ENCODE peak calls at places on chromosomes 3 and 15, in four cellular contexts. One of them, this sample, is unnamed. For H3F3A, the result is how much of the 10 kb centered on the place peaks cover.

GRCh38 chr3:43499256-43499655 is 122.6 kb downstream of the ANO10 start:
- DNase-seq in GM23338: no peak
- DNase-seq in neural progenitor cell: no peak
- DNase-seq in GM23248: no peak
- DNase-seq in this sample: no peak

GRCh38 chr3:112042842-112043280 is 8.3 kb downstream of the TMPRSS7 start:
- DNase-seq in neural progenitor cell: no peak
- DNase-seq in GM23338: no peak
- DNase-seq in GM23248: no peak
- DNase-seq in this sample: no peak

GRCh38 chr15:70856884-70857546 is 3.1 kb upstream of the LARP6 start:
- DNase-seq in neural progenitor cell: no peak
- DNase-seq in GM23248: peak
- DNase-seq in GM23338: no peak
- DNase-seq in this sample: peak

GRCh38 chr15:47333758-47334157 is 383.5 kb upstream of the SEMA6D start:
- DNase-seq in GM23338: no peak
- DNase-seq in GM23248: no peak
- DNase-seq in neural progenitor cell: no peak
- DNase-seq in this sample: no peak

GRCh38 chr15:87753539-87753938 is 503.0 kb downstream of the NTRK3 start:
- DNase-seq in GM23248: no peak
- DNase-seq in neural progenitor cell: no peak
- DNase-seq in GM23338: peak
- DNase-seq in this sample: no peak

GRCh38 chr3:126672741-126673140 is 17.8 kb upstream of the TXNRD3 start:
- DNase-seq in GM23338: no peak
- DNase-seq in GM23248: no peak
- DNase-seq in neural progenitor cell: no peak
- DNase-seq in this sample: no peak

GRCh38 chr3:41508063-41508696 is 308.9 kb downstream of the CTNNB1 start:
- DNase-seq in neural progenitor cell: no peak
- DNase-seq in GM23248: peak
- DNase-seq in GM23338: peak
- DNase-seq in this sample: no peak

GRCh38 chr3:71779674-71780377 is 5.1 kb downstream of the PROK2 start:
- DNase-seq in neural progenitor cell: no peak
- DNase-seq in GM23248: no peak
- DNase-seq in GM23338: peak
- DNase-seq in this sample: no peak

GRCh38 chr15:49313650-49314049 is 109.4 kb upstream of the FGF7 start:
- DNase-seq in GM23248: peak
- DNase-seq in GM23338: no peak
- DNase-seq in neural progenitor cell: no peak
- DNase-seq in this sample: no peak

GRCh38 chr15:31402511-31403056 is 75.9 kb downstream of the KLF13 start:
- DNase-seq in GM23248: peak
- DNase-seq in GM23338: no peak
- DNase-seq in neural progenitor cell: no peak
- DNase-seq in this sample: no peak

GRCh38 chr15:73631915-73632669 is 1.1 kb downstream of the NPTN start:
- DNase-seq in neural progenitor cell: peak
- DNase-seq in GM23248: peak
- DNase-seq in GM23338: peak
- DNase-seq in this sample: peak

GRCh38 chr3:138493804-138494606 is 59.6 kb downstream of the ESYT3 start:
- DNase-seq in GM23248: peak
- DNase-seq in neural progenitor cell: no peak
- DNase-seq in GM23338: no peak
- DNase-seq in this sample: no peak

GRCh38 chr3:134623615-134624245 is 27.1 kb downstream of the KY start:
- DNase-seq in GM23248: no peak
- DNase-seq in neural progenitor cell: no peak
- DNase-seq in GM23338: no peak
- DNase-seq in this sample: no peak

GRCh38 chr3:50562866-50563265 is 4.7 kb downstream of the C3orf18 start:
- DNase-seq in GM23338: no peak
- DNase-seq in neural progenitor cell: no peak
- DNase-seq in GM23248: peak
- DNase-seq in this sample: no peak

GRCh38 chr3:25648107-25648535 is 16.6 kb downstream of the TOP2B start:
- DNase-seq in GM23338: peak
- DNase-seq in GM23248: peak
- DNase-seq in neural progenitor cell: peak
- DNase-seq in this sample: peak

GRCh38 chr3:14329116-14329830 is 73.1 kb upstream of the SLC6A6 start:
- DNase-seq in neural progenitor cell: peak
- DNase-seq in GM23248: peak
- DNase-seq in GM23338: peak
- DNase-seq in this sample: no peak

GRCh38 chr3:79517766-79518413 is 249.9 kb downstream of the ROBO1 start:
- DNase-seq in GM23248: peak
- DNase-seq in neural progenitor cell: peak
- DNase-seq in GM23338: peak
- DNase-seq in this sample: peak

GRCh38 chr3:88986834-88987233 is 120.6 kb upstream of the EPHA3 start:
- DNase-seq in neural progenitor cell: no peak
- DNase-seq in GM23248: peak
- DNase-seq in GM23338: no peak
- DNase-seq in this sample: no peak

GRCh38 chr15:85810075-85810474 is 15.3 kb upstream of the KLHL25 start:
- DNase-seq in neural progenitor cell: no peak
- DNase-seq in GM23248: peak
- DNase-seq in GM23338: no peak
- DNase-seq in this sample: no peak

GRCh38 chr3:20057612-20058180 is 17.4 kb downstream of the KAT2B start:
- DNase-seq in neural progenitor cell: no peak
- DNase-seq in GM23338: no peak
- DNase-seq in GM23248: no peak
- DNase-seq in this sample: no peak

GRCh38 chr15:95898746-95899145 is 431.8 kb upstream of the NR2F2 start:
- DNase-seq in GM23338: no peak
- DNase-seq in GM23248: no peak
- DNase-seq in neural progenitor cell: no peak
- DNase-seq in this sample: no peak

GRCh38 chr15:95895510-95895909 is 435.0 kb upstream of the NR2F2 start:
- DNase-seq in neural progenitor cell: no peak
- DNase-seq in GM23248: no peak
- DNase-seq in GM23338: no peak
- DNase-seq in this sample: no peak

GRCh38 chr15:95897651-95898050 is 432.8 kb upstream of the NR2F2 start:
- DNase-seq in neural progenitor cell: no peak
- DNase-seq in GM23248: no peak
- DNase-seq in GM23338: no peak
- DNase-seq in this sample: no peak

GRCh38 chr15:95888762-95889161 is 441.7 kb upstream of the NR2F2 start:
- DNase-seq in GM23248: no peak
- DNase-seq in neural progenitor cell: no peak
- DNase-seq in GM23338: no peak
- DNase-seq in this sample: no peak

DNA sequence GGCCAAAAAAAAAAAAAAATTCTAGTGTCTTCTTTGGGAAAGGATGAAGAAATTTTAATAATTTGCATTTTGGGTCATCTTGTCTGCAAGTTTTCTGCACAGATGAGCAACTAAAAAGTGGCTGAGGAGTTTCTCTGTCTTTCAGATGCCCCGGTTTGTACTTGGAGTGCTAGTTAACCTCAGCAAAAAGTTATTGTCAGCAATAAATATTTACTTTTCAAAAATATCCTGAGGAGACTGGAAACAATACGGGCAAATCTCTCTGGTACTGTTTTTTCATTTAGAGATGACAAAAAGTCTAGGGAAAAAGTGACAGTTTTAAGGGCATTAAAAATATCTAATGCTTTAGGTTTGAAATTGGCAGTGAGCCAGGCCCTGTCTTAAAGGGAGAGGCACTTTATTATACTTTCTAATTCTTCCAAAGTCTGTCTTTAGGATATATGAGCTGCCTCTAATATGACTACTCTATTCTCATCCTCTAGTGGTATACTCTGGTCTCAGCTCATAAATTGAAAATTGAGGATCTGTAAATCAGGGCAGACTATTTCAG is 436.0 kb upstream of the NR2F2 start:
- DNase-seq in neural progenitor cell: no peak
- DNase-seq in GM23338: no peak
- DNase-seq in GM23248: peak
- DNase-seq in this sample: no peak
- H2AFZ ChIP-seq in neural progenitor cell: no peak
- H2AFZ ChIP-seq in GM23338: no peak
- H2AFZ ChIP-seq in GM23248: no peak
- H2AFZ ChIP-seq in this sample: no peak

GRCh38 chr15:65385868-65386253 is 8.1 kb upstream of the IGDCC3 start:
- DNase-seq in neural progenitor cell: no peak
- DNase-seq in GM23338: no peak
- DNase-seq in GM23248: peak
- DNase-seq in this sample: no peak
- H3K27ac ChIP-seq in neural progenitor cell: no peak
- H3K27ac ChIP-seq in GM23338: no peak
- H3K27ac ChIP-seq in GM23248: no peak
- H3K27ac ChIP-seq in this sample: no peak

GRCh38 chr3:98779936-98780335 is 16.8 kb downstream of the ST3GAL6 start:
- DNase-seq in GM23338: no peak
- DNase-seq in GM23248: peak
- DNase-seq in neural progenitor cell: no peak
- DNase-seq in this sample: no peak

GRCh38 chr3:98784666-98785600 is 21.8 kb downstream of the ST3GAL6 start:
- DNase-seq in neural progenitor cell: no peak
- DNase-seq in GM23248: peak
- DNase-seq in GM23338: no peak
- DNase-seq in this sample: peak

GRCh38 chr3:98784042-98784441 is 20.9 kb downstream of the ST3GAL6 start:
- DNase-seq in GM23248: no peak
- DNase-seq in GM23338: no peak
- DNase-seq in neural progenitor cell: no peak
- DNase-seq in this sample: no peak

GRCh38 chr3:98780343-98780742 is 17.2 kb downstream of the ST3GAL6 start:
- DNase-seq in neural progenitor cell: no peak
- DNase-seq in GM23338: no peak
- DNase-seq in GM23248: no peak
- DNase-seq in this sample: no peak

GRCh38 chr3:98782826-98783500 is 19.8 kb downstream of the ST3GAL6 start:
- DNase-seq in neural progenitor cell: peak
- DNase-seq in GM23248: no peak
- DNase-seq in GM23338: no peak
- DNase-seq in this sample: no peak
- H3F3A ChIP-seq in neural progenitor cell: under half
- H3F3A ChIP-seq in GM23248: half or more
- H3F3A ChIP-seq in GM23338: under half
- H3F3A ChIP-seq in this sample: under half

GRCh38 chr3:147390589-147391569 is 15.5 kb downstream of the ZIC4 start:
- DNase-seq in neural progenitor cell: peak
- DNase-seq in GM23248: no peak
- DNase-seq in GM23338: peak
- DNase-seq in this sample: no peak

GRCh38 chr3:147394168-147394941 is 12.0 kb downstream of the ZIC4 start:
- DNase-seq in GM23338: peak
- DNase-seq in neural progenitor cell: peak
- DNase-seq in GM23248: peak
- DNase-seq in this sample: no peak

GRCh38 chr3:147392083-147392916 is 14.0 kb downstream of the ZIC4 start:
- DNase-seq in GM23338: peak
- DNase-seq in GM23248: peak
- DNase-seq in neural progenitor cell: peak
- DNase-seq in this sample: no peak

GRCh38 chr3:147391726-147392082 is 14.6 kb downstream of the ZIC4 start:
- DNase-seq in GM23248: no peak
- DNase-seq in neural progenitor cell: no peak
- DNase-seq in GM23338: no peak
- DNase-seq in this sample: no peak

GRCh38 chr3:147393261-147393964 is 12.9 kb downstream of the ZIC4 start:
- DNase-seq in GM23248: peak
- DNase-seq in neural progenitor cell: peak
- DNase-seq in GM23338: peak
- DNase-seq in this sample: no peak
- H2AFZ ChIP-seq in GM23248: peak
- H2AFZ ChIP-seq in neural progenitor cell: peak
- H2AFZ ChIP-seq in GM23338: peak
- H2AFZ ChIP-seq in this sample: no peak

This sample was measured in PC-9.